ENCODE peak calls at places on chromosomes 13 and 19, in ten cellular contexts. T is uterus, H is A549, V is K562, K is IMR-90, B is stomach, S is body of pancreas, N is endothelial cell of umbilical vein, O is breast epithelium, C is spleen. R is an unnamed sample.

GRCh38 chr13:41707192-41707858 is 250.0 kb downstream of the RGCC start:
- DNase-seq in V (no peak), C (no peak), B (no peak), K (no peak), T (no peak), S (no peak), N (no peak), H (no peak), O (no peak), R (no peak)

GRCh38 chr13:40694426-40694825 is 28.0 kb upstream of the FOXO1 start:
- DNase-seq in S (no peak), K (no peak), T (no peak), C (no peak), O (no peak), H (no peak), B (no peak), N (no peak), V (no peak), R (no peak)

GRCh38 chr19:32373614-32374295 is 28.3 kb downstream of the ZNF507 start:
- DNase-seq in H (peak; percentile 100), S (peak; percentile 48), C (no peak), V (peak; percentile 55), N (peak; percentile 96), K (peak; percentile 100), T (no peak), B (peak; percentile 27), O (peak; percentile 63), R (no peak)

GRCh38 chr13:77429320-77430142 is 102.6 kb upstream of the MYCBP2 start:
- DNase-seq in N (no peak), B (no peak), C (no peak), K (no peak), V (no peak), T (no peak), H (no peak), S (no peak), O (no peak), R (no peak)

GRCh38 chr13:43331676-43332075 is 308.3 kb downstream of the DNAJC15 start:
- DNase-seq in V (no peak), B (no peak), O (no peak), C (no peak), S (no peak), K (peak; percentile 10), H (no peak), N (no peak), T (no peak), R (peak; percentile 35)

GRCh38 chr19:40771101-40771539 is 4.2 kb upstream of the MIA start:
- DNase-seq in C (no peak), T (no peak), O (no peak), N (no peak), V (no peak), S (no peak), B (no peak), K (no peak), H (peak; percentile 80), R (peak; percentile 45)

GRCh38 chr13:75445717-75446529 is 36.0 kb downstream of the TBC1D4 start:
- DNase-seq in V (no peak), H (no peak), N (no peak), S (no peak), C (no peak), T (no peak), B (no peak), K (peak; percentile 34), O (no peak), R (no peak)

GRCh38 chr19:7199613-7200533 is 94.3 kb downstream of the INSR start:
- DNase-seq in C (no peak), H (peak; percentile 62), T (no peak), B (peak; percentile 46), N (no peak), V (no peak), S (peak; percentile 69), K (peak; percentile 17), O (no peak), R (no peak)

GRCh38 chr19:20359933-20360720 is 193.1 kb downstream of the ZNF486 start:
- DNase-seq in N (no peak), T (no peak), H (no peak), S (peak; percentile 71), O (no peak), K (no peak), V (no peak), C (no peak), B (no peak), R (peak; percentile 30)

GRCh38 chr13:74443623-74444022 is 309.4 kb upstream of the KLF12 start:
- DNase-seq in T (no peak), V (no peak), K (peak; percentile 85), B (no peak), C (no peak), H (peak; percentile 32), O (no peak), N (peak; percentile 14), S (no peak), R (no peak)

GRCh38 chr13:36706755-36707154 is 32.9 kb downstream of the SERTM1 start:
- DNase-seq in N (no peak), S (no peak), K (peak; percentile 67), C (no peak), T (no peak), V (no peak), H (no peak), O (no peak), B (no peak), R (no peak)
- TF ChIP-seq CTCF in N (no peak), S (no peak), K (no peak), C (no peak), T (no peak), V (no peak), H (no peak), O (no peak), B (no peak), R (no peak)

GRCh38 chr19:1041835-1042685 is 2.2 kb downstream of the ABCA7 start:
- DNase-seq in T (no peak), S (peak; percentile 99), V (peak; percentile 68), B (peak; percentile 67), C (peak; percentile 85), O (no peak), H (peak; percentile 97), K (no peak), N (no peak), R (no peak)
- TF ChIP-seq POLR2A in T (no peak), S (no peak), V (peak; percentile 64), B (no peak), C (no peak), O (no peak), H (peak; percentile 33), K (no peak), N (no peak), R (no peak)

DNA sequence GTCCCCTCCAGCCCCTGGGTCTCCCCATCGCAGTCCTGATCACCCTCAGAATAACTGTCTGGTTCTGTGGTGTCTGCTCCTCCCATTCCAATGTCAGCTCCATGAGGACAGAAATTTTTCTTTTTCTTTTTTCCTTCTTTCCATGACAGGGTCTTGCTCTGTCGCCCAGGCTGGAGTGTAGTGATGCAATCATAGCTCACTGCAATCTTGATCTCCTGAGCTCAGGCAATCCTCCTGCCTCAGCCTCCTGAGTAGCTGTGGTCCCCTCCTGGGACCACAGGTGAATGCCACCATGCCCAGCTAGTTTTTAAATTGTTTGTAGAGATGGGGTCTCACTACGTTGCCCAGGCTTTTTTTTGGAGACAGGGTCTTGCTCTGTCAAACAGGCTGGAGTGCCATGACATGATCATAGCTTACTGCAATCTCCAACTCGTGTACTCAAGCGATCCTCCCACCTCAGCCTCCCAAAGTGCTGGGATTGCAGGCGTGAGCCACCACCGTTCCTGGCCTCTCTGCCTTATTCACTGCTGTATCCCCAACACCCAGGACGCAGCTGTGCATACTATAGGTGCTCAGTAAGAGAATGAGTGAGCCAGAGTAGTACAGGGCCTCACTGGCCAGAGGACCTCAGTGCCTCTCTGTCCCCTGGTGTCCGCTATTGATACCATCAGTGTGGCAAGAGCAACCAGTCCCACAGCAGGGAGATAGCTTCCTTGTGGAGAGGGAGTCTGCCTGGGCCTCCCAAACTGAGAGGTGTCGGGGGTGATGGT is 5.2 kb upstream of the DOCK6 start:
- DNase-seq in O (no peak), C (no peak), B (no peak), T (no peak), N (no peak), S (no peak), K (no peak), H (no peak), V (peak; percentile 10), R (no peak)
- H3K27ac ChIP-seq in O (no peak overlapping the region), C (no peak overlapping the region), B (no peak overlapping the region), T (no peak overlapping the region), N (peak overlapping the region; percentile 99), S (no peak overlapping the region), K (no peak overlapping the region), H (no peak overlapping the region), V (no peak overlapping the region), R (no peak overlapping the region)

GRCh38 chr13:97743946-97744345 is 209.5 kb upstream of the IPO5 start:
- DNase-seq in C (no peak), V (no peak), O (no peak), T (no peak), H (no peak), S (no peak), B (no peak), K (no peak), N (no peak), R (no peak)

GRCh38 chr13:97753269-97753668 is 200.2 kb upstream of the IPO5 start:
- DNase-seq in T (no peak), C (no peak), V (no peak), K (no peak), B (no peak), S (no peak), N (no peak), O (no peak), H (no peak), R (no peak)

GRCh38 chr13:97753942-97754670 is 199.4 kb upstream of the IPO5 start:
- DNase-seq in K (no peak), N (no peak), C (no peak), T (no peak), O (no peak), H (no peak), V (peak; percentile 13), B (no peak), S (no peak), R (no peak)

GRCh38 chr13:97751477-97751876 is 202.0 kb upstream of the IPO5 start:
- DNase-seq in O (no peak), C (no peak), S (no peak), K (no peak), V (no peak), N (no peak), B (no peak), T (no peak), H (no peak), R (no peak)

DNA sequence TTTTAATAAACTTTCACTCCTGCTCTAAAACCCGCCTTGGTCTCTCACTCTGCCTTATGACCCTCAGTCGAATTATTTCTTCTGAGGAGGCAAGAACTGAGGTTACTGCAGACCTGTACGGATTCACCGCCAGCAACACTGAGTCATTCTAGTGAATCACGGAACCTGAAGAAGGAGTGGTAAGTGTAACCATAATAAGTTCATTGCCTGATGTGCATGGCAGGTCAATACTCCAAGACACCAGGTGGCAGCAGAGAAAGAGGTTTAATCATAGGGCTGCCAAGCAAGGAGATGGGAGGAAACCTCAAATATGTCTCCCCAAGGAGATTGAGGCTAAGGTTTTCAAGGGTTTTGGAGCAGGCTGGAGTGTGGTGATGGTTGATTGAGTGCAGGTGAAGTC is 204.3 kb upstream of the IPO5 start:
- DNase-seq in V (no peak), N (peak; percentile 12), B (no peak), H (peak; percentile 50), O (no peak), K (peak; percentile 1), C (no peak), T (no peak), S (no peak), R (peak; percentile 25)
- TF ChIP-seq CTCF in V (no peak), N (no peak), B (no peak), H (no peak), O (no peak), K (no peak), C (no peak), T (no peak), S (no peak), R (no peak)

GRCh38 chr19:947707-948533 is 22.1 kb downstream of the ARID3A start:
- DNase-seq in O (no peak), H (no peak), T (peak; percentile 24), K (no peak), V (no peak), S (peak; percentile 32), B (peak; percentile 59), C (peak; percentile 94), N (no peak), R (peak; percentile 49)
- TF ChIP-seq POLR2A in O (no peak), H (no peak), T (no peak), K (no peak), V (no peak), S (no peak), B (no peak), C (no peak), N (no peak), R (no peak)

R was measured in testis.